ENCODE peak calls at places on chromosomes 12 and 14, in seven cellular contexts. One of them, this sample, is unnamed.

GRCh38 chr12:116213014-116213413 is 64.5 kb downstream of the MED13L start:
- DNase-seq in NCI-H2227 treated with DMSO at 0.1 percent for 48 hours: no peak
- DNase-seq in GM04504: no peak
- DNase-seq in central memory CD8-positive, alpha-beta T cell: no peak
- DNase-seq in NCI-H345: no peak
- DNase-seq in GM03348: no peak
- DNase-seq in effector CD4-positive, alpha-beta T cell: no peak
- DNase-seq in this sample: no peak

GRCh38 chr14:40467969-40468368 is 1035.7 kb upstream of the FBXO33 start:
- DNase-seq in NCI-H345: no peak
- DNase-seq in effector CD4-positive, alpha-beta T cell: no peak
- DNase-seq in GM04504: no peak
- DNase-seq in NCI-H2227 treated with DMSO at 0.1 percent for 48 hours: no peak
- DNase-seq in GM03348: no peak
- DNase-seq in central memory CD8-positive, alpha-beta T cell: no peak
- DNase-seq in this sample: no peak

GRCh38 chr12:30422844-30423243 is 272.8 kb downstream of the IPO8 start:
- DNase-seq in GM03348: no peak
- DNase-seq in effector CD4-positive, alpha-beta T cell: no peak
- DNase-seq in GM04504: no peak
- DNase-seq in NCI-H2227 treated with DMSO at 0.1 percent for 48 hours: no peak
- DNase-seq in central memory CD8-positive, alpha-beta T cell: no peak
- DNase-seq in NCI-H345: no peak
- DNase-seq in this sample: no peak

GRCh38 chr12:12086975-12087692 is 16.4 kb downstream of the BCL2L14 start:
- DNase-seq in GM04504: no peak
- DNase-seq in NCI-H2227 treated with DMSO at 0.1 percent for 48 hours: no peak
- DNase-seq in GM03348: no peak
- DNase-seq in central memory CD8-positive, alpha-beta T cell: no peak
- DNase-seq in NCI-H345: no peak
- DNase-seq in effector CD4-positive, alpha-beta T cell: no peak
- DNase-seq in this sample: no peak

GRCh38 chr14:76666746-76667145 is 94.5 kb upstream of the VASH1 start:
- DNase-seq in GM03348: no peak
- DNase-seq in central memory CD8-positive, alpha-beta T cell: no peak
- DNase-seq in NCI-H345: no peak
- DNase-seq in NCI-H2227 treated with DMSO at 0.1 percent for 48 hours: no peak
- DNase-seq in GM04504: no peak
- DNase-seq in effector CD4-positive, alpha-beta T cell: no peak
- DNase-seq in this sample: no peak

GRCh38 chr14:91159182-91159581 is 45.3 kb downstream of the DGLUCY start:
- DNase-seq in GM03348: no peak
- DNase-seq in effector CD4-positive, alpha-beta T cell: no peak
- DNase-seq in NCI-H345: no peak
- DNase-seq in central memory CD8-positive, alpha-beta T cell: no peak
- DNase-seq in GM04504: no peak
- DNase-seq in NCI-H2227 treated with DMSO at 0.1 percent for 48 hours: no peak
- DNase-seq in this sample: no peak

GRCh38 chr12:70094467-70094866 is 148.8 kb upstream of the CNOT2 start:
- DNase-seq in effector CD4-positive, alpha-beta T cell: no peak
- DNase-seq in GM04504: no peak
- DNase-seq in central memory CD8-positive, alpha-beta T cell: no peak
- DNase-seq in GM03348: no peak
- DNase-seq in NCI-H2227 treated with DMSO at 0.1 percent for 48 hours: no peak
- DNase-seq in NCI-H345: no peak
- DNase-seq in this sample: no peak

GRCh38 chr14:73235531-73236155 is 1.7 kb upstream of the PAPLN start:
- DNase-seq in NCI-H2227 treated with DMSO at 0.1 percent for 48 hours: peak; percentile 87
- DNase-seq in GM03348: no peak
- DNase-seq in central memory CD8-positive, alpha-beta T cell: no peak
- DNase-seq in NCI-H345: no peak
- DNase-seq in GM04504: no peak
- DNase-seq in effector CD4-positive, alpha-beta T cell: no peak
- DNase-seq in this sample: no peak

GRCh38 chr14:40119765-40120164 is 687.5 kb upstream of the FBXO33 start:
- DNase-seq in effector CD4-positive, alpha-beta T cell: no peak
- DNase-seq in central memory CD8-positive, alpha-beta T cell: no peak
- DNase-seq in NCI-H345: no peak
- DNase-seq in NCI-H2227 treated with DMSO at 0.1 percent for 48 hours: no peak
- DNase-seq in GM03348: no peak
- DNase-seq in GM04504: no peak
- DNase-seq in this sample: no peak

GRCh38 chr12:62403031-62403430 is 63.6 kb upstream of the MON2 start:
- DNase-seq in NCI-H2227 treated with DMSO at 0.1 percent for 48 hours: no peak
- DNase-seq in NCI-H345: no peak
- DNase-seq in GM03348: no peak
- DNase-seq in effector CD4-positive, alpha-beta T cell: no peak
- DNase-seq in GM04504: no peak
- DNase-seq in central memory CD8-positive, alpha-beta T cell: no peak
- DNase-seq in this sample: no peak

GRCh38 chr14:21933681-21934080 is 260.1 kb upstream of the OR4E1 start:
- DNase-seq in NCI-H345: no peak
- DNase-seq in NCI-H2227 treated with DMSO at 0.1 percent for 48 hours: no peak
- DNase-seq in GM04504: no peak
- DNase-seq in GM03348: no peak
- DNase-seq in effector CD4-positive, alpha-beta T cell: no peak
- DNase-seq in central memory CD8-positive, alpha-beta T cell: no peak
- DNase-seq in this sample: no peak

GRCh38 chr14:50906326-50906725 is 34.5 kb downstream of the ABHD12B start:
- DNase-seq in NCI-H2227 treated with DMSO at 0.1 percent for 48 hours: no peak
- DNase-seq in GM03348: no peak
- DNase-seq in NCI-H345: no peak
- DNase-seq in central memory CD8-positive, alpha-beta T cell: no peak
- DNase-seq in GM04504: no peak
- DNase-seq in effector CD4-positive, alpha-beta T cell: no peak
- DNase-seq in this sample: peak; percentile 71

GRCh38 chr12:112751844-112752243 is 39.7 kb upstream of the RPH3A start:
- DNase-seq in central memory CD8-positive, alpha-beta T cell: no peak
- DNase-seq in NCI-H2227 treated with DMSO at 0.1 percent for 48 hours: no peak
- DNase-seq in effector CD4-positive, alpha-beta T cell: no peak
- DNase-seq in GM04504: no peak
- DNase-seq in GM03348: no peak
- DNase-seq in NCI-H345: no peak
- DNase-seq in this sample: no peak

GRCh38 chr14:81435578-81436295 is 35.6 kb upstream of the STON2 start:
- DNase-seq in effector CD4-positive, alpha-beta T cell: no peak
- DNase-seq in central memory CD8-positive, alpha-beta T cell: no peak
- DNase-seq in NCI-H345: peak; percentile 71
- DNase-seq in NCI-H2227 treated with DMSO at 0.1 percent for 48 hours: peak; percentile 60
- DNase-seq in GM03348: peak; percentile 24
- DNase-seq in GM04504: no peak
- DNase-seq in this sample: peak; percentile 81

GRCh38 chr14:51653096-51653814 is 1.5 kb downstream of the FRMD6 start:
- DNase-seq in NCI-H2227 treated with DMSO at 0.1 percent for 48 hours: no peak
- DNase-seq in effector CD4-positive, alpha-beta T cell: no peak
- DNase-seq in GM03348: peak; percentile 41
- DNase-seq in central memory CD8-positive, alpha-beta T cell: no peak
- DNase-seq in GM04504: no peak
- DNase-seq in NCI-H345: peak; percentile 16
- DNase-seq in this sample: peak; percentile 12

GRCh38 chr12:11855993-11856374 is 206.5 kb downstream of the ETV6 start:
- DNase-seq in NCI-H2227 treated with DMSO at 0.1 percent for 48 hours: no peak
- DNase-seq in GM04504: no peak
- DNase-seq in NCI-H345: peak; percentile 72
- DNase-seq in central memory CD8-positive, alpha-beta T cell: no peak
- DNase-seq in effector CD4-positive, alpha-beta T cell: no peak
- DNase-seq in GM03348: no peak
- DNase-seq in this sample: peak; percentile 29

GRCh38 chr14:61749867-61750266 is 12.4 kb upstream of the SNAPC1 start:
- DNase-seq in GM04504: no peak
- DNase-seq in GM03348: no peak
- DNase-seq in central memory CD8-positive, alpha-beta T cell: no peak
- DNase-seq in effector CD4-positive, alpha-beta T cell: no peak
- DNase-seq in NCI-H2227 treated with DMSO at 0.1 percent for 48 hours: no peak
- DNase-seq in NCI-H345: peak; percentile 66
- DNase-seq in this sample: peak; percentile 66

GRCh38 chr12:121130866-121131373 is 1.8 kb upstream of the P2RX7 start:
- DNase-seq in GM04504: no peak
- DNase-seq in central memory CD8-positive, alpha-beta T cell: no peak
- DNase-seq in NCI-H345: no peak
- DNase-seq in GM03348: no peak
- DNase-seq in NCI-H2227 treated with DMSO at 0.1 percent for 48 hours: no peak
- DNase-seq in effector CD4-positive, alpha-beta T cell: no peak
- DNase-seq in this sample: no peak

GRCh38 chr12:112798019-112798760 is 6.6 kb downstream of the RPH3A start:
- DNase-seq in GM03348: no peak
- DNase-seq in effector CD4-positive, alpha-beta T cell: no peak
- DNase-seq in NCI-H2227 treated with DMSO at 0.1 percent for 48 hours: peak; percentile 16
- DNase-seq in GM04504: no peak
- DNase-seq in central memory CD8-positive, alpha-beta T cell: no peak
- DNase-seq in NCI-H345: no peak
- DNase-seq in this sample: no peak

GRCh38 chr12:106416273-106416672 is 58.7 kb downstream of the POLR3B start:
- DNase-seq in NCI-H2227 treated with DMSO at 0.1 percent for 48 hours: no peak
- DNase-seq in NCI-H345: no peak
- DNase-seq in GM03348: no peak
- DNase-seq in central memory CD8-positive, alpha-beta T cell: no peak
- DNase-seq in GM04504: no peak
- DNase-seq in effector CD4-positive, alpha-beta T cell: no peak
- DNase-seq in this sample: no peak

GRCh38 chr12:128026696-128027574 is 240.0 kb upstream of the TMEM132C start:
- DNase-seq in GM03348: no peak
- DNase-seq in NCI-H345: no peak
- DNase-seq in central memory CD8-positive, alpha-beta T cell: no peak
- DNase-seq in NCI-H2227 treated with DMSO at 0.1 percent for 48 hours: no peak
- DNase-seq in GM04504: no peak
- DNase-seq in effector CD4-positive, alpha-beta T cell: no peak
- DNase-seq in this sample: no peak

GRCh38 chr12:52130695-52131094 is 51.2 kb downstream of the SMIM41 start:
- DNase-seq in NCI-H345: peak; percentile 94
- DNase-seq in GM03348: no peak
- DNase-seq in GM04504: no peak
- DNase-seq in central memory CD8-positive, alpha-beta T cell: no peak
- DNase-seq in effector CD4-positive, alpha-beta T cell: no peak
- DNase-seq in NCI-H2227 treated with DMSO at 0.1 percent for 48 hours: peak; percentile 22
- DNase-seq in this sample: no peak

GRCh38 chr12:68804654-68805591 is 3.1 kb upstream of the MDM2 start:
- DNase-seq in NCI-H2227 treated with DMSO at 0.1 percent for 48 hours: no peak
- DNase-seq in NCI-H345: no peak
- DNase-seq in effector CD4-positive, alpha-beta T cell: no peak
- DNase-seq in GM03348: no peak
- DNase-seq in central memory CD8-positive, alpha-beta T cell: no peak
- DNase-seq in GM04504: no peak
- DNase-seq in this sample: no peak

GRCh38 chr14:37819155-37820015 is 224.0 kb downstream of the TTC6 start:
- DNase-seq in NCI-H2227 treated with DMSO at 0.1 percent for 48 hours: no peak
- DNase-seq in GM03348: peak; percentile 54
- DNase-seq in central memory CD8-positive, alpha-beta T cell: no peak
- DNase-seq in NCI-H345: no peak
- DNase-seq in effector CD4-positive, alpha-beta T cell: no peak
- DNase-seq in GM04504: peak; percentile 26
- DNase-seq in this sample: no peak

GRCh38 chr14:92553456-92553855 is 39.9 kb downstream of the RIN3 start:
- DNase-seq in central memory CD8-positive, alpha-beta T cell: no peak
- DNase-seq in NCI-H2227 treated with DMSO at 0.1 percent for 48 hours: no peak
- DNase-seq in NCI-H345: no peak
- DNase-seq in effector CD4-positive, alpha-beta T cell: no peak
- DNase-seq in GM04504: no peak
- DNase-seq in GM03348: peak; percentile 49
- DNase-seq in this sample: no peak

GRCh38 chr14:70156602-70157001 is 32.1 kb downstream of the SLC8A3 start:
- DNase-seq in effector CD4-positive, alpha-beta T cell: no peak
- DNase-seq in NCI-H345: no peak
- DNase-seq in GM04504: no peak
- DNase-seq in NCI-H2227 treated with DMSO at 0.1 percent for 48 hours: no peak
- DNase-seq in GM03348: no peak
- DNase-seq in central memory CD8-positive, alpha-beta T cell: no peak
- DNase-seq in this sample: no peak

GRCh38 chr12:153080-153746 is 60.7 kb downstream of the SLC6A12 start:
- DNase-seq in GM03348: peak; percentile 67
- DNase-seq in NCI-H345: peak; percentile 58
- DNase-seq in central memory CD8-positive, alpha-beta T cell: peak; percentile 17
- DNase-seq in GM04504: no peak
- DNase-seq in NCI-H2227 treated with DMSO at 0.1 percent for 48 hours: no peak
- DNase-seq in effector CD4-positive, alpha-beta T cell: no peak
- DNase-seq in this sample: peak; percentile 10

GRCh38 chr14:105249175-105250007 is 1.1 kb downstream of the BTBD6 start:
- DNase-seq in NCI-H2227 treated with DMSO at 0.1 percent for 48 hours: no peak
- DNase-seq in NCI-H345: no peak
- DNase-seq in effector CD4-positive, alpha-beta T cell: no peak
- DNase-seq in GM03348: peak; percentile 38
- DNase-seq in central memory CD8-positive, alpha-beta T cell: no peak
- DNase-seq in GM04504: no peak
- DNase-seq in this sample: no peak

GRCh38 chr12:94994312-94994711 is 9.2 kb downstream of the NDUFA12 start:
- DNase-seq in GM04504: peak; percentile 40
- DNase-seq in NCI-H2227 treated with DMSO at 0.1 percent for 48 hours: no peak
- DNase-seq in central memory CD8-positive, alpha-beta T cell: no peak
- DNase-seq in effector CD4-positive, alpha-beta T cell: no peak
- DNase-seq in NCI-H345: no peak
- DNase-seq in GM03348: peak; percentile 63
- DNase-seq in this sample: no peak

GRCh38 chr12:32027684-32028355 is 68.6 kb downstream of the RESF1 start:
- DNase-seq in GM04504: no peak
- DNase-seq in GM03348: no peak
- DNase-seq in NCI-H2227 treated with DMSO at 0.1 percent for 48 hours: no peak
- DNase-seq in NCI-H345: no peak
- DNase-seq in central memory CD8-positive, alpha-beta T cell: no peak
- DNase-seq in effector CD4-positive, alpha-beta T cell: no peak
- DNase-seq in this sample: no peak

GRCh38 chr12:105267711-105268110 is 31.7 kb upstream of the APPL2 start:
- DNase-seq in GM04504: no peak
- DNase-seq in GM03348: no peak
- DNase-seq in NCI-H345: no peak
- DNase-seq in effector CD4-positive, alpha-beta T cell: no peak
- DNase-seq in central memory CD8-positive, alpha-beta T cell: no peak
- DNase-seq in NCI-H2227 treated with DMSO at 0.1 percent for 48 hours: no peak
- DNase-seq in this sample: no peak

GRCh38 chr14:23727566-23728335 is 91.6 kb downstream of the DHRS2 start:
- DNase-seq in GM04504: peak; percentile 28
- DNase-seq in GM03348: peak; percentile 79
- DNase-seq in effector CD4-positive, alpha-beta T cell: no peak
- DNase-seq in NCI-H2227 treated with DMSO at 0.1 percent for 48 hours: no peak
- DNase-seq in central memory CD8-positive, alpha-beta T cell: no peak
- DNase-seq in NCI-H345: no peak
- DNase-seq in this sample: peak; percentile 2